ENCODE peak calls at places on chromosomes 6 and 20, in seven cellular contexts. One of them, this sample, is unnamed.
A peak's percentile ranks its signal among the peaks of the same experiment; 100 is the strongest.

GRCh38 chr6:148221580-148221979 is 121.1 kb upstream of the SASH1 start:
- DNase-seq in stimulated activated CD8-positive, alpha-beta memory T cell treated with anti-CD3 and anti-CD28 coated beads, Interleukin-2, amount 100 ng/mL, for 1 hour: no peak
- DNase-seq in omental fat pad: no peak
- DNase-seq in cardiac fibroblast: no peak
- DNase-seq in T-helper 2 cell: no peak
- DNase-seq in activated naive CD8-positive, alpha-beta T cell treated with anti-CD3 and anti-CD28 coated beads, Interleukin-2, amount 50 U/mL, for 24 hours: no peak
- DNase-seq in CD8-positive, alpha-beta T cell: no peak
- DNase-seq in this sample: no peak

GRCh38 chr6:42915737-42916136 is at the start of gene PTCRA:
- DNase-seq in stimulated activated CD8-positive, alpha-beta memory T cell treated with anti-CD3 and anti-CD28 coated beads, Interleukin-2, amount 100 ng/mL, for 1 hour: no peak
- DNase-seq in omental fat pad: no peak
- DNase-seq in cardiac fibroblast: no peak
- DNase-seq in T-helper 2 cell: no peak
- DNase-seq in activated naive CD8-positive, alpha-beta T cell treated with anti-CD3 and anti-CD28 coated beads, Interleukin-2, amount 50 U/mL, for 24 hours: no peak
- DNase-seq in CD8-positive, alpha-beta T cell: no peak
- DNase-seq in this sample: no peak

GRCh38 chr6:115091461-115091860 is 748.6 kb upstream of the HS3ST5 start:
- DNase-seq in stimulated activated CD8-positive, alpha-beta memory T cell treated with anti-CD3 and anti-CD28 coated beads, Interleukin-2, amount 100 ng/mL, for 1 hour: no peak
- DNase-seq in omental fat pad: no peak
- DNase-seq in cardiac fibroblast: no peak
- DNase-seq in T-helper 2 cell: no peak
- DNase-seq in activated naive CD8-positive, alpha-beta T cell treated with anti-CD3 and anti-CD28 coated beads, Interleukin-2, amount 50 U/mL, for 24 hours: no peak
- DNase-seq in CD8-positive, alpha-beta T cell: no peak
- DNase-seq in this sample: no peak

GRCh38 chr20:37552415-37552814 is 24.7 kb upstream of the BLCAP start:
- DNase-seq in stimulated activated CD8-positive, alpha-beta memory T cell treated with anti-CD3 and anti-CD28 coated beads, Interleukin-2, amount 100 ng/mL, for 1 hour: no peak
- DNase-seq in omental fat pad: no peak
- DNase-seq in cardiac fibroblast: peak; percentile 26
- DNase-seq in T-helper 2 cell: no peak
- DNase-seq in activated naive CD8-positive, alpha-beta T cell treated with anti-CD3 and anti-CD28 coated beads, Interleukin-2, amount 50 U/mL, for 24 hours: no peak
- DNase-seq in CD8-positive, alpha-beta T cell: no peak
- DNase-seq in this sample: no peak

GRCh38 chr6:82875573-82876185 is 190.0 kb downstream of the UBE3D start:
- DNase-seq in stimulated activated CD8-positive, alpha-beta memory T cell treated with anti-CD3 and anti-CD28 coated beads, Interleukin-2, amount 100 ng/mL, for 1 hour: no peak
- DNase-seq in omental fat pad: no peak
- DNase-seq in cardiac fibroblast: peak; percentile 83
- DNase-seq in T-helper 2 cell: no peak
- DNase-seq in activated naive CD8-positive, alpha-beta T cell treated with anti-CD3 and anti-CD28 coated beads, Interleukin-2, amount 50 U/mL, for 24 hours: no peak
- DNase-seq in CD8-positive, alpha-beta T cell: no peak
- DNase-seq in this sample: no peak

GRCh38 chr6:11710221-11710836 is 68.3 kb downstream of the ADTRP start:
- DNase-seq in stimulated activated CD8-positive, alpha-beta memory T cell treated with anti-CD3 and anti-CD28 coated beads, Interleukin-2, amount 100 ng/mL, for 1 hour: peak; percentile 24
- DNase-seq in omental fat pad: no peak
- DNase-seq in cardiac fibroblast: no peak
- DNase-seq in T-helper 2 cell: no peak
- DNase-seq in activated naive CD8-positive, alpha-beta T cell treated with anti-CD3 and anti-CD28 coated beads, Interleukin-2, amount 50 U/mL, for 24 hours: peak; percentile 57
- DNase-seq in CD8-positive, alpha-beta T cell: no peak
- DNase-seq in this sample: no peak

GRCh38 chr6:9020001-9020400 is 584.7 kb upstream of the SLC35B3 start:
- DNase-seq in stimulated activated CD8-positive, alpha-beta memory T cell treated with anti-CD3 and anti-CD28 coated beads, Interleukin-2, amount 100 ng/mL, for 1 hour: no peak
- DNase-seq in omental fat pad: no peak
- DNase-seq in cardiac fibroblast: no peak
- DNase-seq in T-helper 2 cell: no peak
- DNase-seq in activated naive CD8-positive, alpha-beta T cell treated with anti-CD3 and anti-CD28 coated beads, Interleukin-2, amount 50 U/mL, for 24 hours: no peak
- DNase-seq in CD8-positive, alpha-beta T cell: no peak
- DNase-seq in this sample: no peak

GRCh38 chr20:59246691-59247090 is 53.7 kb upstream of the EDN3 start:
- DNase-seq in stimulated activated CD8-positive, alpha-beta memory T cell treated with anti-CD3 and anti-CD28 coated beads, Interleukin-2, amount 100 ng/mL, for 1 hour: no peak
- DNase-seq in omental fat pad: no peak
- DNase-seq in cardiac fibroblast: no peak
- DNase-seq in T-helper 2 cell: no peak
- DNase-seq in activated naive CD8-positive, alpha-beta T cell treated with anti-CD3 and anti-CD28 coated beads, Interleukin-2, amount 50 U/mL, for 24 hours: no peak
- DNase-seq in CD8-positive, alpha-beta T cell: no peak
- DNase-seq in this sample: no peak

GRCh38 chr6:66866801-66867200 is 1159.8 kb upstream of the EYS start:
- DNase-seq in stimulated activated CD8-positive, alpha-beta memory T cell treated with anti-CD3 and anti-CD28 coated beads, Interleukin-2, amount 100 ng/mL, for 1 hour: no peak
- DNase-seq in omental fat pad: no peak
- DNase-seq in cardiac fibroblast: no peak
- DNase-seq in T-helper 2 cell: no peak
- DNase-seq in activated naive CD8-positive, alpha-beta T cell treated with anti-CD3 and anti-CD28 coated beads, Interleukin-2, amount 50 U/mL, for 24 hours: no peak
- DNase-seq in CD8-positive, alpha-beta T cell: no peak
- DNase-seq in this sample: no peak

GRCh38 chr6:129641344-129641743 is 68.6 kb downstream of the ARHGAP18 start:
- DNase-seq in stimulated activated CD8-positive, alpha-beta memory T cell treated with anti-CD3 and anti-CD28 coated beads, Interleukin-2, amount 100 ng/mL, for 1 hour: no peak
- DNase-seq in omental fat pad: no peak
- DNase-seq in cardiac fibroblast: peak; percentile 72
- DNase-seq in T-helper 2 cell: no peak
- DNase-seq in activated naive CD8-positive, alpha-beta T cell treated with anti-CD3 and anti-CD28 coated beads, Interleukin-2, amount 50 U/mL, for 24 hours: no peak
- DNase-seq in CD8-positive, alpha-beta T cell: no peak
- DNase-seq in this sample: no peak

GRCh38 chr20:31644701-31645100 is 7.0 kb downstream of the COX4I2 start:
- DNase-seq in stimulated activated CD8-positive, alpha-beta memory T cell treated with anti-CD3 and anti-CD28 coated beads, Interleukin-2, amount 100 ng/mL, for 1 hour: no peak
- DNase-seq in omental fat pad: no peak
- DNase-seq in cardiac fibroblast: no peak
- DNase-seq in T-helper 2 cell: no peak
- DNase-seq in activated naive CD8-positive, alpha-beta T cell treated with anti-CD3 and anti-CD28 coated beads, Interleukin-2, amount 50 U/mL, for 24 hours: no peak
- DNase-seq in CD8-positive, alpha-beta T cell: no peak
- DNase-seq in this sample: no peak

GRCh38 chr6:93424303-93425064 is 5.1 kb upstream of the EPHA7 start:
- DNase-seq in stimulated activated CD8-positive, alpha-beta memory T cell treated with anti-CD3 and anti-CD28 coated beads, Interleukin-2, amount 100 ng/mL, for 1 hour: no peak
- DNase-seq in omental fat pad: no peak
- DNase-seq in cardiac fibroblast: peak; percentile 40
- DNase-seq in T-helper 2 cell: no peak
- DNase-seq in activated naive CD8-positive, alpha-beta T cell treated with anti-CD3 and anti-CD28 coated beads, Interleukin-2, amount 50 U/mL, for 24 hours: no peak
- DNase-seq in CD8-positive, alpha-beta T cell: no peak
- DNase-seq in this sample: no peak

GRCh38 chr20:40073535-40074111 is 615.4 kb downstream of the MAFB start:
- DNase-seq in stimulated activated CD8-positive, alpha-beta memory T cell treated with anti-CD3 and anti-CD28 coated beads, Interleukin-2, amount 100 ng/mL, for 1 hour: no peak
- DNase-seq in omental fat pad: no peak
- DNase-seq in cardiac fibroblast: no peak
- DNase-seq in T-helper 2 cell: no peak
- DNase-seq in activated naive CD8-positive, alpha-beta T cell treated with anti-CD3 and anti-CD28 coated beads, Interleukin-2, amount 50 U/mL, for 24 hours: no peak
- DNase-seq in CD8-positive, alpha-beta T cell: no peak
- DNase-seq in this sample: no peak

GRCh38 chr6:53850527-53850926 is 55.7 kb downstream of the LRRC1 start:
- DNase-seq in stimulated activated CD8-positive, alpha-beta memory T cell treated with anti-CD3 and anti-CD28 coated beads, Interleukin-2, amount 100 ng/mL, for 1 hour: no peak
- DNase-seq in omental fat pad: no peak
- DNase-seq in cardiac fibroblast: no peak
- DNase-seq in T-helper 2 cell: no peak
- DNase-seq in activated naive CD8-positive, alpha-beta T cell treated with anti-CD3 and anti-CD28 coated beads, Interleukin-2, amount 50 U/mL, for 24 hours: no peak
- DNase-seq in CD8-positive, alpha-beta T cell: no peak
- DNase-seq in this sample: no peak

GRCh38 chr20:25699914-25700313 is 3.3 kb upstream of the ZNF337 start:
- DNase-seq in stimulated activated CD8-positive, alpha-beta memory T cell treated with anti-CD3 and anti-CD28 coated beads, Interleukin-2, amount 100 ng/mL, for 1 hour: no peak
- DNase-seq in omental fat pad: no peak
- DNase-seq in cardiac fibroblast: peak; percentile 46
- DNase-seq in T-helper 2 cell: no peak
- DNase-seq in activated naive CD8-positive, alpha-beta T cell treated with anti-CD3 and anti-CD28 coated beads, Interleukin-2, amount 50 U/mL, for 24 hours: no peak
- DNase-seq in CD8-positive, alpha-beta T cell: no peak
- DNase-seq in this sample: no peak

GRCh38 chr6:37569999-37570776 is 70.5 kb upstream of the CCDC167 start:
- DNase-seq in stimulated activated CD8-positive, alpha-beta memory T cell treated with anti-CD3 and anti-CD28 coated beads, Interleukin-2, amount 100 ng/mL, for 1 hour: no peak
- DNase-seq in omental fat pad: no peak
- DNase-seq in cardiac fibroblast: no peak
- DNase-seq in T-helper 2 cell: no peak
- DNase-seq in activated naive CD8-positive, alpha-beta T cell treated with anti-CD3 and anti-CD28 coated beads, Interleukin-2, amount 50 U/mL, for 24 hours: no peak
- DNase-seq in CD8-positive, alpha-beta T cell: no peak
- DNase-seq in this sample: no peak

GRCh38 chr6:30143780-30144179 is 7.8 kb downstream of the TRIM40 start:
- DNase-seq in stimulated activated CD8-positive, alpha-beta memory T cell treated with anti-CD3 and anti-CD28 coated beads, Interleukin-2, amount 100 ng/mL, for 1 hour: no peak
- DNase-seq in omental fat pad: no peak
- DNase-seq in cardiac fibroblast: no peak
- DNase-seq in T-helper 2 cell: no peak
- DNase-seq in activated naive CD8-positive, alpha-beta T cell treated with anti-CD3 and anti-CD28 coated beads, Interleukin-2, amount 50 U/mL, for 24 hours: no peak
- DNase-seq in CD8-positive, alpha-beta T cell: no peak
- DNase-seq in this sample: no peak

GRCh38 chr6:166078294-166078693 is 89.4 kb downstream of the TBXT start:
- DNase-seq in stimulated activated CD8-positive, alpha-beta memory T cell treated with anti-CD3 and anti-CD28 coated beads, Interleukin-2, amount 100 ng/mL, for 1 hour: no peak
- DNase-seq in omental fat pad: no peak
- DNase-seq in cardiac fibroblast: peak; percentile 91
- DNase-seq in T-helper 2 cell: no peak
- DNase-seq in activated naive CD8-positive, alpha-beta T cell treated with anti-CD3 and anti-CD28 coated beads, Interleukin-2, amount 50 U/mL, for 24 hours: no peak
- DNase-seq in CD8-positive, alpha-beta T cell: no peak
- DNase-seq in this sample: no peak

GRCh38 chr20:36010745-36011326 is 42.4 kb downstream of the CNBD2 start:
- DNase-seq in stimulated activated CD8-positive, alpha-beta memory T cell treated with anti-CD3 and anti-CD28 coated beads, Interleukin-2, amount 100 ng/mL, for 1 hour: no peak
- DNase-seq in omental fat pad: no peak
- DNase-seq in cardiac fibroblast: no peak
- DNase-seq in T-helper 2 cell: no peak
- DNase-seq in activated naive CD8-positive, alpha-beta T cell treated with anti-CD3 and anti-CD28 coated beads, Interleukin-2, amount 50 U/mL, for 24 hours: no peak
- DNase-seq in CD8-positive, alpha-beta T cell: no peak
- DNase-seq in this sample: no peak

GRCh38 chr6:151149788-151150187 is 90.0 kb upstream of the AKAP12 start:
- DNase-seq in stimulated activated CD8-positive, alpha-beta memory T cell treated with anti-CD3 and anti-CD28 coated beads, Interleukin-2, amount 100 ng/mL, for 1 hour: no peak
- DNase-seq in omental fat pad: no peak
- DNase-seq in cardiac fibroblast: no peak
- DNase-seq in T-helper 2 cell: no peak
- DNase-seq in activated naive CD8-positive, alpha-beta T cell treated with anti-CD3 and anti-CD28 coated beads, Interleukin-2, amount 50 U/mL, for 24 hours: no peak
- DNase-seq in CD8-positive, alpha-beta T cell: no peak
- DNase-seq in this sample: no peak

GRCh38 chr6:129849456-129849855 is 11.7 kb downstream of the TMEM244 start:
- DNase-seq in stimulated activated CD8-positive, alpha-beta memory T cell treated with anti-CD3 and anti-CD28 coated beads, Interleukin-2, amount 100 ng/mL, for 1 hour: no peak
- DNase-seq in omental fat pad: no peak
- DNase-seq in cardiac fibroblast: peak; percentile 96
- DNase-seq in T-helper 2 cell: no peak
- DNase-seq in activated naive CD8-positive, alpha-beta T cell treated with anti-CD3 and anti-CD28 coated beads, Interleukin-2, amount 50 U/mL, for 24 hours: no peak
- DNase-seq in CD8-positive, alpha-beta T cell: no peak
- DNase-seq in this sample: no peak

GRCh38 chr6:106181664-106182418 is 95.7 kb downstream of the PRDM1 start:
- DNase-seq in stimulated activated CD8-positive, alpha-beta memory T cell treated with anti-CD3 and anti-CD28 coated beads, Interleukin-2, amount 100 ng/mL, for 1 hour: no peak
- DNase-seq in omental fat pad: no peak
- DNase-seq in cardiac fibroblast: peak; percentile 87
- DNase-seq in T-helper 2 cell: no peak
- DNase-seq in activated naive CD8-positive, alpha-beta T cell treated with anti-CD3 and anti-CD28 coated beads, Interleukin-2, amount 50 U/mL, for 24 hours: no peak
- DNase-seq in CD8-positive, alpha-beta T cell: no peak
- DNase-seq in this sample: no peak

GRCh38 chr20:46681032-46681854 is 8.0 kb downstream of the TP53RK start:
- DNase-seq in stimulated activated CD8-positive, alpha-beta memory T cell treated with anti-CD3 and anti-CD28 coated beads, Interleukin-2, amount 100 ng/mL, for 1 hour: peak; percentile 24
- DNase-seq in omental fat pad: peak; percentile 76
- DNase-seq in cardiac fibroblast: peak; percentile 63
- DNase-seq in T-helper 2 cell: peak; percentile 17
- DNase-seq in activated naive CD8-positive, alpha-beta T cell treated with anti-CD3 and anti-CD28 coated beads, Interleukin-2, amount 50 U/mL, for 24 hours: peak; percentile 74
- DNase-seq in CD8-positive, alpha-beta T cell: peak; percentile 47
- DNase-seq in this sample: peak; percentile 60

GRCh38 chr6:104252276-104252675 is 607.4 kb downstream of the HACE1 start:
- DNase-seq in stimulated activated CD8-positive, alpha-beta memory T cell treated with anti-CD3 and anti-CD28 coated beads, Interleukin-2, amount 100 ng/mL, for 1 hour: no peak
- DNase-seq in omental fat pad: no peak
- DNase-seq in cardiac fibroblast: no peak
- DNase-seq in T-helper 2 cell: no peak
- DNase-seq in activated naive CD8-positive, alpha-beta T cell treated with anti-CD3 and anti-CD28 coated beads, Interleukin-2, amount 50 U/mL, for 24 hours: no peak
- DNase-seq in CD8-positive, alpha-beta T cell: no peak
- DNase-seq in this sample: no peak

GRCh38 chr6:155388546-155388945 is 67.1 kb downstream of the NOX3 start:
- DNase-seq in stimulated activated CD8-positive, alpha-beta memory T cell treated with anti-CD3 and anti-CD28 coated beads, Interleukin-2, amount 100 ng/mL, for 1 hour: no peak
- DNase-seq in omental fat pad: no peak
- DNase-seq in cardiac fibroblast: peak; percentile 49
- DNase-seq in T-helper 2 cell: no peak
- DNase-seq in activated naive CD8-positive, alpha-beta T cell treated with anti-CD3 and anti-CD28 coated beads, Interleukin-2, amount 50 U/mL, for 24 hours: no peak
- DNase-seq in CD8-positive, alpha-beta T cell: no peak
- DNase-seq in this sample: no peak

GRCh38 chr6:137493218-137494038 is 766 bp downstream of the OLIG3 start:
- DNase-seq in stimulated activated CD8-positive, alpha-beta memory T cell treated with anti-CD3 and anti-CD28 coated beads, Interleukin-2, amount 100 ng/mL, for 1 hour: no peak
- DNase-seq in omental fat pad: no peak
- DNase-seq in cardiac fibroblast: no peak
- DNase-seq in T-helper 2 cell: no peak
- DNase-seq in activated naive CD8-positive, alpha-beta T cell treated with anti-CD3 and anti-CD28 coated beads, Interleukin-2, amount 50 U/mL, for 24 hours: peak; percentile 17
- DNase-seq in CD8-positive, alpha-beta T cell: no peak
- DNase-seq in this sample: peak; percentile 37

GRCh38 chr6:155050311-155050710 is 55.2 kb downstream of the TIAM2 start:
- DNase-seq in stimulated activated CD8-positive, alpha-beta memory T cell treated with anti-CD3 and anti-CD28 coated beads, Interleukin-2, amount 100 ng/mL, for 1 hour: no peak
- DNase-seq in omental fat pad: no peak
- DNase-seq in cardiac fibroblast: peak; percentile 61
- DNase-seq in T-helper 2 cell: peak; percentile 36
- DNase-seq in activated naive CD8-positive, alpha-beta T cell treated with anti-CD3 and anti-CD28 coated beads, Interleukin-2, amount 50 U/mL, for 24 hours: peak; percentile 32
- DNase-seq in CD8-positive, alpha-beta T cell: no peak
- DNase-seq in this sample: no peak

GRCh38 chr6:12555267-12555666 is 161.3 kb upstream of the PHACTR1 start:
- DNase-seq in stimulated activated CD8-positive, alpha-beta memory T cell treated with anti-CD3 and anti-CD28 coated beads, Interleukin-2, amount 100 ng/mL, for 1 hour: no peak
- DNase-seq in omental fat pad: no peak
- DNase-seq in cardiac fibroblast: peak; percentile 89
- DNase-seq in T-helper 2 cell: no peak
- DNase-seq in activated naive CD8-positive, alpha-beta T cell treated with anti-CD3 and anti-CD28 coated beads, Interleukin-2, amount 50 U/mL, for 24 hours: no peak
- DNase-seq in CD8-positive, alpha-beta T cell: no peak
- DNase-seq in this sample: no peak

GRCh38 chr6:149567846-149568585 is 1.8 kb downstream of the GINM1 start:
- DNase-seq in stimulated activated CD8-positive, alpha-beta memory T cell treated with anti-CD3 and anti-CD28 coated beads, Interleukin-2, amount 100 ng/mL, for 1 hour: no peak
- DNase-seq in omental fat pad: no peak
- DNase-seq in cardiac fibroblast: no peak
- DNase-seq in T-helper 2 cell: no peak
- DNase-seq in activated naive CD8-positive, alpha-beta T cell treated with anti-CD3 and anti-CD28 coated beads, Interleukin-2, amount 50 U/mL, for 24 hours: no peak
- DNase-seq in CD8-positive, alpha-beta T cell: no peak
- DNase-seq in this sample: no peak

GRCh38 chr20:46651091-46651962 is at the start of gene SLC13A3:
- DNase-seq in stimulated activated CD8-positive, alpha-beta memory T cell treated with anti-CD3 and anti-CD28 coated beads, Interleukin-2, amount 100 ng/mL, for 1 hour: no peak
- DNase-seq in omental fat pad: no peak
- DNase-seq in cardiac fibroblast: no peak
- DNase-seq in T-helper 2 cell: no peak
- DNase-seq in activated naive CD8-positive, alpha-beta T cell treated with anti-CD3 and anti-CD28 coated beads, Interleukin-2, amount 50 U/mL, for 24 hours: no peak
- DNase-seq in CD8-positive, alpha-beta T cell: no peak
- DNase-seq in this sample: peak; percentile 71

GRCh38 chr6:167141667-167142432 is 15.9 kb downstream of the GPR31 start:
- DNase-seq in stimulated activated CD8-positive, alpha-beta memory T cell treated with anti-CD3 and anti-CD28 coated beads, Interleukin-2, amount 100 ng/mL, for 1 hour: no peak
- DNase-seq in omental fat pad: no peak
- DNase-seq in cardiac fibroblast: peak; percentile 10
- DNase-seq in T-helper 2 cell: no peak
- DNase-seq in activated naive CD8-positive, alpha-beta T cell treated with anti-CD3 and anti-CD28 coated beads, Interleukin-2, amount 50 U/mL, for 24 hours: peak; percentile 58
- DNase-seq in CD8-positive, alpha-beta T cell: peak; percentile 7
- DNase-seq in this sample: peak; percentile 62

GRCh38 chr6:142786476-142786875 is 158.5 kb downstream of the HIVEP2 start:
- DNase-seq in stimulated activated CD8-positive, alpha-beta memory T cell treated with anti-CD3 and anti-CD28 coated beads, Interleukin-2, amount 100 ng/mL, for 1 hour: no peak
- DNase-seq in omental fat pad: no peak
- DNase-seq in cardiac fibroblast: peak; percentile 51
- DNase-seq in T-helper 2 cell: no peak
- DNase-seq in activated naive CD8-positive, alpha-beta T cell treated with anti-CD3 and anti-CD28 coated beads, Interleukin-2, amount 50 U/mL, for 24 hours: no peak
- DNase-seq in CD8-positive, alpha-beta T cell: no peak
- DNase-seq in this sample: no peak

GRCh38 chr6:40957616-40958492 is 81.2 kb downstream of the UNC5CL start:
- DNase-seq in stimulated activated CD8-positive, alpha-beta memory T cell treated with anti-CD3 and anti-CD28 coated beads, Interleukin-2, amount 100 ng/mL, for 1 hour: no peak
- DNase-seq in omental fat pad: no peak
- DNase-seq in cardiac fibroblast: peak; percentile 75
- DNase-seq in T-helper 2 cell: no peak
- DNase-seq in activated naive CD8-positive, alpha-beta T cell treated with anti-CD3 and anti-CD28 coated beads, Interleukin-2, amount 50 U/mL, for 24 hours: no peak
- DNase-seq in CD8-positive, alpha-beta T cell: no peak
- DNase-seq in this sample: no peak

GRCh38 chr20:48797275-48797825 is 30.4 kb downstream of the PREX1 start:
- DNase-seq in stimulated activated CD8-positive, alpha-beta memory T cell treated with anti-CD3 and anti-CD28 coated beads, Interleukin-2, amount 100 ng/mL, for 1 hour: no peak
- DNase-seq in omental fat pad: no peak
- DNase-seq in cardiac fibroblast: no peak
- DNase-seq in T-helper 2 cell: no peak
- DNase-seq in activated naive CD8-positive, alpha-beta T cell treated with anti-CD3 and anti-CD28 coated beads, Interleukin-2, amount 50 U/mL, for 24 hours: no peak
- DNase-seq in CD8-positive, alpha-beta T cell: no peak
- DNase-seq in this sample: peak; percentile 64

This sample was measured in frontal cortex.